ENCODE peak calls at places on chromosome 10, in seven cellular contexts. One of them, this sample, is unnamed.
A peak's percentile ranks its signal among the peaks of the same experiment; 100 is the strongest.

GRCh38 chr10:11806706-11807105 is 16.4 kb upstream of the PROSER2 start:
- DNase-seq in HepG2: no peak
- DNase-seq in Karpas-422: no peak
- DNase-seq in neural progenitor cell: no peak
- DNase-seq in fibroblast of lung: no peak
- DNase-seq in SK-N-SH: no peak
- DNase-seq in H1: no peak
- DNase-seq in this sample: no peak

GRCh38 chr10:118332948-118333710 is 9.0 kb downstream of the FAM204A start:
- DNase-seq in HepG2: peak; percentile 25
- DNase-seq in Karpas-422: no peak
- DNase-seq in neural progenitor cell: no peak
- DNase-seq in fibroblast of lung: peak; percentile 25
- DNase-seq in SK-N-SH: no peak
- DNase-seq in H1: no peak
- DNase-seq in this sample: peak; percentile 20

GRCh38 chr10:18094793-18095192 is 45.4 kb upstream of the CACNB2 start:
- DNase-seq in HepG2: no peak
- DNase-seq in Karpas-422: no peak
- DNase-seq in neural progenitor cell: no peak
- DNase-seq in fibroblast of lung: no peak
- DNase-seq in SK-N-SH: no peak
- DNase-seq in H1: no peak
- DNase-seq in this sample: no peak

GRCh38 chr10:69847883-69848282 is 46.2 kb downstream of the COL13A1 start:
- DNase-seq in HepG2: no peak
- DNase-seq in Karpas-422: no peak
- DNase-seq in neural progenitor cell: no peak
- DNase-seq in fibroblast of lung: no peak
- DNase-seq in SK-N-SH: no peak
- DNase-seq in H1: no peak
- DNase-seq in this sample: no peak

GRCh38 chr10:74333174-74333573 is 182.2 kb downstream of the ADK start:
- DNase-seq in HepG2: no peak
- DNase-seq in Karpas-422: no peak
- DNase-seq in neural progenitor cell: no peak
- DNase-seq in fibroblast of lung: peak; percentile 84
- DNase-seq in SK-N-SH: peak; percentile 15
- DNase-seq in H1: no peak
- DNase-seq in this sample: no peak

GRCh38 chr10:59366310-59366709 is 4.0 kb upstream of the FAM13C start:
- DNase-seq in HepG2: no peak
- DNase-seq in Karpas-422: no peak
- DNase-seq in neural progenitor cell: no peak
- DNase-seq in fibroblast of lung: no peak
- DNase-seq in SK-N-SH: no peak
- DNase-seq in H1: no peak
- DNase-seq in this sample: no peak

GRCh38 chr10:133253313-133253955 is 15.8 kb downstream of the VENTX start:
- DNase-seq in HepG2: no peak
- DNase-seq in Karpas-422: no peak
- DNase-seq in neural progenitor cell: no peak
- DNase-seq in fibroblast of lung: no peak
- DNase-seq in SK-N-SH: no peak
- DNase-seq in H1: no peak
- DNase-seq in this sample: no peak

GRCh38 chr10:113469796-113470195 is 83.1 kb upstream of the HABP2 start:
- DNase-seq in HepG2: no peak
- DNase-seq in Karpas-422: no peak
- DNase-seq in neural progenitor cell: no peak
- DNase-seq in fibroblast of lung: no peak
- DNase-seq in SK-N-SH: no peak
- DNase-seq in H1: no peak
- DNase-seq in this sample: no peak

GRCh38 chr10:11682267-11682683 is 59.9 kb upstream of the ECHDC3 start:
- DNase-seq in HepG2: no peak
- DNase-seq in Karpas-422: peak; percentile 75
- DNase-seq in neural progenitor cell: no peak
- DNase-seq in fibroblast of lung: no peak
- DNase-seq in SK-N-SH: no peak
- DNase-seq in H1: no peak
- DNase-seq in this sample: no peak

GRCh38 chr10:119253433-119254174 is 46.2 kb downstream of the GRK5 start:
- DNase-seq in HepG2: peak; percentile 92
- DNase-seq in Karpas-422: no peak
- DNase-seq in neural progenitor cell: peak; percentile 40
- DNase-seq in fibroblast of lung: peak; percentile 97
- DNase-seq in SK-N-SH: peak; percentile 44
- DNase-seq in H1: no peak
- DNase-seq in this sample: peak; percentile 69

GRCh38 chr10:11841375-11841774 is 18.2 kb downstream of the PROSER2 start:
- DNase-seq in HepG2: no peak
- DNase-seq in Karpas-422: no peak
- DNase-seq in neural progenitor cell: no peak
- DNase-seq in fibroblast of lung: no peak
- DNase-seq in SK-N-SH: no peak
- DNase-seq in H1: no peak
- DNase-seq in this sample: no peak

GRCh38 chr10:132722980-132723970 is 62.7 kb downstream of the NKX6-2 start:
- DNase-seq in HepG2: no peak
- DNase-seq in Karpas-422: no peak
- DNase-seq in neural progenitor cell: no peak
- DNase-seq in fibroblast of lung: no peak
- DNase-seq in SK-N-SH: no peak
- DNase-seq in H1: no peak
- DNase-seq in this sample: no peak

GRCh38 chr10:121804460-121804859 is 123.4 kb downstream of the ATE1 start:
- DNase-seq in HepG2: no peak
- DNase-seq in Karpas-422: no peak
- DNase-seq in neural progenitor cell: no peak
- DNase-seq in fibroblast of lung: peak; percentile 56
- DNase-seq in SK-N-SH: no peak
- DNase-seq in H1: no peak
- DNase-seq in this sample: no peak

GRCh38 chr10:11877506-11877905 is 54.4 kb downstream of the PROSER2 start:
- DNase-seq in HepG2: no peak
- DNase-seq in Karpas-422: no peak
- DNase-seq in neural progenitor cell: no peak
- DNase-seq in fibroblast of lung: no peak
- DNase-seq in SK-N-SH: no peak
- DNase-seq in H1: no peak
- DNase-seq in this sample: no peak

GRCh38 chr10:45441239-45441638 is 67.2 kb downstream of the ALOX5 start:
- DNase-seq in HepG2: no peak
- DNase-seq in Karpas-422: no peak
- DNase-seq in neural progenitor cell: no peak
- DNase-seq in fibroblast of lung: no peak
- DNase-seq in SK-N-SH: no peak
- DNase-seq in H1: no peak
- DNase-seq in this sample: no peak

GRCh38 chr10:126854726-126855125 is 50.5 kb upstream of the DOCK1 start:
- DNase-seq in HepG2: no peak
- DNase-seq in Karpas-422: no peak
- DNase-seq in neural progenitor cell: no peak
- DNase-seq in fibroblast of lung: no peak
- DNase-seq in SK-N-SH: no peak
- DNase-seq in H1: no peak
- DNase-seq in this sample: no peak

GRCh38 chr10:61097026-61097425 is 153.0 kb upstream of the RHOBTB1 start:
- DNase-seq in HepG2: no peak
- DNase-seq in Karpas-422: no peak
- DNase-seq in neural progenitor cell: no peak
- DNase-seq in fibroblast of lung: no peak
- DNase-seq in SK-N-SH: no peak
- DNase-seq in H1: no peak
- DNase-seq in this sample: no peak

GRCh38 chr10:21372651-21373410 is 152.7 kb downstream of the SKIDA1 start:
- DNase-seq in HepG2: no peak
- DNase-seq in Karpas-422: peak; percentile 69
- DNase-seq in neural progenitor cell: no peak
- DNase-seq in fibroblast of lung: peak; percentile 92
- DNase-seq in SK-N-SH: peak; percentile 30
- DNase-seq in H1: no peak
- DNase-seq in this sample: peak; percentile 77

GRCh38 chr10:20596065-20596760 is 300.9 kb downstream of the NEBL start:
- DNase-seq in HepG2: no peak
- DNase-seq in Karpas-422: no peak
- DNase-seq in neural progenitor cell: no peak
- DNase-seq in fibroblast of lung: peak; percentile 36
- DNase-seq in SK-N-SH: no peak
- DNase-seq in H1: no peak
- DNase-seq in this sample: peak; percentile 20

GRCh38 chr10:7572435-7572834 is 94.3 kb downstream of the ITIH5 start:
- DNase-seq in HepG2: no peak
- DNase-seq in Karpas-422: no peak
- DNase-seq in neural progenitor cell: no peak
- DNase-seq in fibroblast of lung: peak; percentile 34
- DNase-seq in SK-N-SH: no peak
- DNase-seq in H1: no peak
- DNase-seq in this sample: no peak

DNA sequence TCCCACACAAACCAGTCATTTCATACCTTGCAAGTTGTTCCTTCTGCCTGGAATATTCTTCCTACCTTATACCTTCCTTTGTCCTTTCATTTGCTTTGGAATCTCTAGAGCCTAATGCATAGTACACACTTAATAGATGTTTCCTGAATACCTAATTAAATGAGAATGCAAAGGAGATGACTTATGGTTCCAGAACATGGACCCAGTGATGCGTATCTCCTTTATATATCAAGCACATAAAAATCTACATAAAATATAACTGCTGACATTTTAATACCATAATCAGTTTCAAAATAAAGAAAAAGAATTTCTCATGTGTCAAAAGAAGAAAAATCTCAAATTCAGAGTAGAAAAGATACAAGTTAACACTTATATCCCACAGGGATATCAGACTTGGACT is 110.6 kb upstream of the ASAH2 start:
- DNase-seq in HepG2: no peak
- DNase-seq in Karpas-422: peak; percentile 59
- DNase-seq in neural progenitor cell: no peak
- DNase-seq in fibroblast of lung: no peak
- DNase-seq in SK-N-SH: no peak
- DNase-seq in H1: no peak
- DNase-seq in this sample: no peak
- H3K79me2 ChIP-seq in HepG2: no peaks in the 10 kb centered on the region
- H3K79me2 ChIP-seq in Karpas-422: no peaks in the 10 kb centered on the region
- H3K79me2 ChIP-seq in neural progenitor cell: no peaks in the 10 kb centered on the region
- H3K79me2 ChIP-seq in fibroblast of lung: peaks cover 13% of the 10 kb centered on the region
- H3K79me2 ChIP-seq in SK-N-SH: peaks cover 25% of the 10 kb centered on the region
- H3K79me2 ChIP-seq in H1: no peaks in the 10 kb centered on the region
- H3K79me2 ChIP-seq in this sample: peaks cover 43% of the 10 kb centered on the region

GRCh38 chr10:22697799-22698198 is 16.6 kb downstream of the PIP4K2A start:
- DNase-seq in HepG2: no peak
- DNase-seq in Karpas-422: no peak
- DNase-seq in neural progenitor cell: no peak
- DNase-seq in fibroblast of lung: no peak
- DNase-seq in SK-N-SH: no peak
- DNase-seq in H1: no peak
- DNase-seq in this sample: no peak
- H3K4me1 ChIP-seq in HepG2: peaks cover 19% of the 10 kb centered on the region
- H3K4me1 ChIP-seq in Karpas-422: peaks cover 8% of the 10 kb centered on the region
- H3K4me1 ChIP-seq in neural progenitor cell: no peaks in the 10 kb centered on the region
- H3K4me1 ChIP-seq in fibroblast of lung: peaks cover 5% of the 10 kb centered on the region
- H3K4me1 ChIP-seq in SK-N-SH: peaks cover 11% of the 10 kb centered on the region
- H3K4me1 ChIP-seq in H1: peaks cover 16% of the 10 kb centered on the region
- H3K4me1 ChIP-seq in this sample: peaks cover 9% of the 10 kb centered on the region

DNA sequence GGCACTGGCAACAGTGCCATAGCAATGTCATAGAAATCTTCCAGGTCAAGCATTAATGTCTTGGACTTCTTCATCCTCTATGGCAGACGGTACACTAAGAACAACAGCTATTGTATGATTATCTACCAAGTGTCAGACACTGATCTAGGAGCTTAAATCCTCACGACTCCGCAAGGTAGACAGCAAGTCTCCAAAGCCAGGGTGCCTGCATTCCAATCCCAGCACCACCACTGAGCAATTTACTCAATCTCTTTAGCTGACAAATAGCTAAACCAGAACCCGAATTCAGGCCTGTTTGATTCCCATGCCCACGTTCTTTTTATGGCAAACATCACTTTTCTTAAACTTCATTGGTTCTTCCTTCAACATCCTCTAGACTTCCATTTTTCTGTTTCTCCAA is 31.8 kb downstream of the DNMBP start:
- DNase-seq in HepG2: no peak
- DNase-seq in Karpas-422: peak; percentile 35
- DNase-seq in neural progenitor cell: peak; percentile 57
- DNase-seq in fibroblast of lung: no peak
- DNase-seq in SK-N-SH: no peak
- DNase-seq in H1: no peak
- DNase-seq in this sample: no peak
- H3K79me2 ChIP-seq in HepG2: peaks cover 3% of the 10 kb centered on the region
- H3K79me2 ChIP-seq in Karpas-422: peaks cover 88% of the 10 kb centered on the region
- H3K79me2 ChIP-seq in neural progenitor cell: no peaks in the 10 kb centered on the region
- H3K79me2 ChIP-seq in fibroblast of lung: peaks cover 79% of the 10 kb centered on the region
- H3K79me2 ChIP-seq in SK-N-SH: peaks cover 96% of the 10 kb centered on the region
- H3K79me2 ChIP-seq in H1: no peaks in the 10 kb centered on the region
- H3K79me2 ChIP-seq in this sample: peaks cover 89% of the 10 kb centered on the region

GRCh38 chr10:79142064-79142491 is 73.3 kb downstream of the ZMIZ1 start:
- DNase-seq in HepG2: no peak
- DNase-seq in Karpas-422: no peak
- DNase-seq in neural progenitor cell: no peak
- DNase-seq in fibroblast of lung: peak; percentile 70
- DNase-seq in SK-N-SH: no peak
- DNase-seq in H1: no peak
- DNase-seq in this sample: no peak

GRCh38 chr10:79140083-79140793 is 71.5 kb downstream of the ZMIZ1 start:
- DNase-seq in HepG2: no peak
- DNase-seq in Karpas-422: no peak
- DNase-seq in neural progenitor cell: no peak
- DNase-seq in fibroblast of lung: no peak
- DNase-seq in SK-N-SH: no peak
- DNase-seq in H1: no peak
- DNase-seq in this sample: no peak

GRCh38 chr10:79139124-79139835 is 70.5 kb downstream of the ZMIZ1 start:
- DNase-seq in HepG2: no peak
- DNase-seq in Karpas-422: no peak
- DNase-seq in neural progenitor cell: peak; percentile 45
- DNase-seq in fibroblast of lung: peak; percentile 90
- DNase-seq in SK-N-SH: no peak
- DNase-seq in H1: no peak
- DNase-seq in this sample: no peak

GRCh38 chr10:79142522-79143309 is 74.0 kb downstream of the ZMIZ1 start:
- DNase-seq in HepG2: no peak
- DNase-seq in Karpas-422: peak; percentile 51
- DNase-seq in neural progenitor cell: no peak
- DNase-seq in fibroblast of lung: no peak
- DNase-seq in SK-N-SH: no peak
- DNase-seq in H1: no peak
- DNase-seq in this sample: no peak

GRCh38 chr10:79140906-79141305 is 72.1 kb downstream of the ZMIZ1 start:
- DNase-seq in HepG2: no peak
- DNase-seq in Karpas-422: no peak
- DNase-seq in neural progenitor cell: no peak
- DNase-seq in fibroblast of lung: no peak
- DNase-seq in SK-N-SH: no peak
- DNase-seq in H1: no peak
- DNase-seq in this sample: no peak
- H3K4me1 ChIP-seq in HepG2: peaks cover 26% of the 10 kb centered on the region
- H3K4me1 ChIP-seq in Karpas-422: peaks cover 29% of the 10 kb centered on the region
- H3K4me1 ChIP-seq in neural progenitor cell: peaks cover 49% of the 10 kb centered on the region
- H3K4me1 ChIP-seq in fibroblast of lung: peaks cover 67% of the 10 kb centered on the region
- H3K4me1 ChIP-seq in SK-N-SH: peaks cover 33% of the 10 kb centered on the region
- H3K4me1 ChIP-seq in H1: peaks cover 30% of the 10 kb centered on the region
- H3K4me1 ChIP-seq in this sample: peaks cover 22% of the 10 kb centered on the region